ENCODE peak calls at places on chromosomes 1 and 21, in six cellular contexts. O, R, A, E, X and N are unnamed samples.

GRCh38 chr1:246828818-246829217 is 102.9 kb downstream of the AHCTF1 start:
- DNase-seq in O (no peak), R (no peak), A (peak), E (no peak), X (no peak), N (no peak)

GRCh38 chr21:20790113-20790512 is 208.1 kb upstream of the NCAM2 start:
- DNase-seq in O (no peak), R (no peak), A (peak), E (no peak), X (no peak), N (no peak)

GRCh38 chr21:29130234-29130993 is at the start of gene MAP3K7CL:
- DNase-seq in O (no peak), R (no peak), A (peak), E (no peak), X (no peak), N (no peak)

GRCh38 chr1:202599669-202600431 is 110.4 kb downstream of the SYT2 start:
- DNase-seq in O (peak), R (no peak), A (peak), E (peak), X (peak), N (peak)

GRCh38 chr1:41739061-41739955 is 179.4 kb downstream of the HIVEP3 start:
- DNase-seq in O (peak), R (peak), A (no peak), E (peak), X (no peak), N (no peak)

GRCh38 chr1:10400013-10400412 is 1.1 kb downstream of the PGD start:
- DNase-seq in O (no peak), R (no peak), A (no peak), E (no peak), X (no peak), N (no peak)

GRCh38 chr1:30701266-30701650 is 22.1 kb downstream of the MATN1 start:
- DNase-seq in O (no peak), R (no peak), A (no peak), E (no peak), X (no peak), N (no peak)

GRCh38 chr1:173527151-173527826 is 50.2 kb downstream of the PRDX6 start:
- DNase-seq in O (no peak), R (no peak), A (no peak), E (no peak), X (no peak), N (no peak)

GRCh38 chr21:43937898-43938309 is 72.9 kb downstream of the AGPAT3 start:
- DNase-seq in O (peak), R (no peak), A (no peak), E (peak), X (no peak), N (no peak)

GRCh38 chr1:114135806-114136205 is 17.9 kb downstream of the SYT6 start:
- DNase-seq in O (no peak), R (no peak), A (no peak), E (no peak), X (no peak), N (no peak)

GRCh38 chr21:41729701-41730368 is 37.0 kb downstream of the RIPK4 start:
- DNase-seq in O (no peak), R (no peak), A (no peak), E (no peak), X (no peak), N (no peak)

GRCh38 chr1:152182431-152182830 is 23.4 kb upstream of the RPTN start:
- DNase-seq in O (no peak), R (no peak), A (peak), E (peak), X (no peak), N (no peak)

GRCh38 chr1:117661027-117661426 is 55.2 kb downstream of the TENT5C start:
- DNase-seq in O (no peak), R (peak), A (no peak), E (peak), X (no peak), N (no peak)

GRCh38 chr1:211198111-211198510 is 61.1 kb upstream of the RCOR3 start:
- DNase-seq in O (no peak), R (no peak), A (no peak), E (no peak), X (no peak), N (no peak)

GRCh38 chr1:229842302-229843255 is 216.5 kb downstream of the URB2 start:
- DNase-seq in O (no peak), R (no peak), A (peak), E (no peak), X (no peak), N (no peak)

GRCh38 chr1:229596961-229597699 is 28.8 kb downstream of the TAF5L start:
- DNase-seq in O (no peak), R (no peak), A (no peak), E (no peak), X (no peak), N (no peak)

GRCh38 chr1:17861685-17862084 is 106.6 kb downstream of the ACTL8 start:
- DNase-seq in O (no peak), R (no peak), A (peak), E (no peak), X (no peak), N (no peak)

GRCh38 chr1:32023351-32023750 is 9.7 kb downstream of the KHDRBS1 start:
- DNase-seq in O (no peak), R (no peak), A (no peak), E (no peak), X (no peak), N (no peak)

GRCh38 chr1:243963566-243963965 is 87.5 kb upstream of the ZBTB18 start:
- DNase-seq in O (no peak), R (no peak), A (no peak), E (no peak), X (no peak), N (no peak)

GRCh38 chr1:32180186-32181060 is 948 bp downstream of the TXLNA start:
- DNase-seq in O (peak), R (peak), A (peak), E (peak), X (no peak), N (peak)

GRCh38 chr21:42523211-42523610 is 9.6 kb downstream of the SLC37A1 start:
- DNase-seq in O (no peak), R (no peak), A (no peak), E (no peak), X (no peak), N (no peak)

GRCh38 chr1:1959840-1960479 is 40.9 kb upstream of the TMEM52 start:
- DNase-seq in O (peak), R (peak), A (peak), E (peak), X (peak), N (peak)

GRCh38 chr1:47755368-47755990 is 241.7 kb downstream of the TRABD2B start:
- DNase-seq in O (peak), R (no peak), A (peak), E (peak), X (no peak), N (peak)

GRCh38 chr1:186960866-186961265 is 132.1 kb downstream of the PLA2G4A start:
- DNase-seq in O (no peak), R (no peak), A (no peak), E (no peak), X (no peak), N (no peak)

GRCh38 chr1:248873993-248874671 is 15.2 kb upstream of the ZNF692 start:
- DNase-seq in O (peak), R (peak), A (peak), E (peak), X (peak), N (peak)

GRCh38 chr1:153598309-153599172 is 14.4 kb downstream of the S100A16 start:
- DNase-seq in O (peak), R (no peak), A (peak), E (peak), X (no peak), N (peak)

GRCh38 chr1:159203621-159204020 is 1.1 kb upstream of the ACKR1 start:
- DNase-seq in O (no peak), R (no peak), A (peak), E (no peak), X (no peak), N (no peak)

GRCh38 chr1:32770741-32771548 is 46.2 kb downstream of the YARS1 start:
- DNase-seq in O (no peak), R (no peak), A (no peak), E (no peak), X (no peak), N (no peak)

GRCh38 chr1:241950390-241950789 is 7.2 kb upstream of the BECN2 start:
- DNase-seq in O (no peak), R (no peak), A (no peak), E (no peak), X (no peak), N (no peak)

GRCh38 chr21:31196724-31197123 is 147.3 kb downstream of the TIAM1 start:
- DNase-seq in O (no peak), R (no peak), A (no peak), E (no peak), X (no peak), N (no peak)

GRCh38 chr1:155188268-155188667 is 14.6 kb downstream of the TRIM46 start:
- DNase-seq in O (no peak), R (no peak), A (no peak), E (no peak), X (no peak), N (no peak)

GRCh38 chr1:58264462-58264861 is 282.1 kb downstream of the OMA1 start:
- DNase-seq in O (no peak), R (no peak), A (no peak), E (no peak), X (no peak), N (no peak)

GRCh38 chr1:215710340-215710971 is 143.4 kb downstream of the KCTD3 start:
- DNase-seq in O (peak), R (no peak), A (peak), E (peak), X (no peak), N (peak)

GRCh38 chr1:228552596-228553176 is 65.5 kb downstream of the RNF187 start:
- DNase-seq in O (no peak), R (no peak), A (no peak), E (no peak), X (no peak), N (no peak)